ENCODE peak calls at places on chromosomes 1 and 21, in ten cellular contexts. One of them, this sample, is unnamed.

GRCh38 chr1:205298191-205298994 is 23.2 kb downstream of the NUAK2 start:
- DNase-seq in A549: peak
- DNase-seq in WTC11: peak
- DNase-seq in upper lobe of right lung: no peak
- DNase-seq in mucosa of descending colon: no peak
- DNase-seq in AG09319: peak
- DNase-seq in IMR-90: peak
- DNase-seq in mesothelial cell of epicardium: peak
- DNase-seq in kidney epithelial cell: peak
- DNase-seq in cardiac fibroblast: peak
- DNase-seq in this sample: no peak

GRCh38 chr1:175591083-175591743 is 152.2 kb downstream of the TNR start:
- DNase-seq in AG09319: no peak
- DNase-seq in upper lobe of right lung: no peak
- DNase-seq in cardiac fibroblast: no peak
- DNase-seq in A549: no peak
- DNase-seq in mucosa of descending colon: no peak
- DNase-seq in kidney epithelial cell: no peak
- DNase-seq in IMR-90: no peak
- DNase-seq in WTC11: no peak
- DNase-seq in mesothelial cell of epicardium: no peak
- DNase-seq in this sample: no peak

GRCh38 chr1:16342331-16343062 is 9.8 kb downstream of the FBXO42 start:
- DNase-seq in mesothelial cell of epicardium: no peak
- DNase-seq in cardiac fibroblast: no peak
- DNase-seq in upper lobe of right lung: no peak
- DNase-seq in WTC11: no peak
- DNase-seq in A549: no peak
- DNase-seq in mucosa of descending colon: no peak
- DNase-seq in kidney epithelial cell: no peak
- DNase-seq in AG09319: no peak
- DNase-seq in IMR-90: no peak
- DNase-seq in this sample: no peak

GRCh38 chr1:57162607-57163235 is 196.9 kb upstream of the C8B start:
- DNase-seq in A549: no peak
- DNase-seq in upper lobe of right lung: no peak
- DNase-seq in mucosa of descending colon: no peak
- DNase-seq in AG09319: no peak
- DNase-seq in kidney epithelial cell: no peak
- DNase-seq in mesothelial cell of epicardium: no peak
- DNase-seq in WTC11: no peak
- DNase-seq in cardiac fibroblast: no peak
- DNase-seq in IMR-90: no peak
- DNase-seq in this sample: no peak

GRCh38 chr21:29490016-29490415 is 191.3 kb downstream of the BACH1 start:
- DNase-seq in A549: no peak
- DNase-seq in mesothelial cell of epicardium: no peak
- DNase-seq in IMR-90: peak
- DNase-seq in kidney epithelial cell: no peak
- DNase-seq in cardiac fibroblast: peak
- DNase-seq in mucosa of descending colon: no peak
- DNase-seq in AG09319: no peak
- DNase-seq in upper lobe of right lung: no peak
- DNase-seq in WTC11: no peak
- DNase-seq in this sample: no peak

GRCh38 chr1:163709636-163710035 is 387.9 kb downstream of the NUF2 start:
- DNase-seq in IMR-90: no peak
- DNase-seq in cardiac fibroblast: peak
- DNase-seq in mucosa of descending colon: no peak
- DNase-seq in WTC11: no peak
- DNase-seq in kidney epithelial cell: no peak
- DNase-seq in AG09319: no peak
- DNase-seq in upper lobe of right lung: no peak
- DNase-seq in A549: no peak
- DNase-seq in mesothelial cell of epicardium: no peak
- DNase-seq in this sample: no peak

GRCh38 chr1:154467768-154468102 is 34.3 kb upstream of the TDRD10 start:
- DNase-seq in upper lobe of right lung: no peak
- DNase-seq in A549: no peak
- DNase-seq in AG09319: no peak
- DNase-seq in IMR-90: no peak
- DNase-seq in kidney epithelial cell: no peak
- DNase-seq in mucosa of descending colon: no peak
- DNase-seq in cardiac fibroblast: no peak
- DNase-seq in mesothelial cell of epicardium: no peak
- DNase-seq in WTC11: no peak
- DNase-seq in this sample: no peak

GRCh38 chr1:40404670-40405462 is 31.3 kb downstream of the SMAP2 start:
- DNase-seq in kidney epithelial cell: no peak
- DNase-seq in AG09319: peak
- DNase-seq in mesothelial cell of epicardium: no peak
- DNase-seq in upper lobe of right lung: no peak
- DNase-seq in mucosa of descending colon: no peak
- DNase-seq in cardiac fibroblast: peak
- DNase-seq in IMR-90: peak
- DNase-seq in WTC11: no peak
- DNase-seq in A549: peak
- DNase-seq in this sample: no peak

GRCh38 chr1:30511563-30512252 is 211.7 kb downstream of the MATN1 start:
- DNase-seq in upper lobe of right lung: no peak
- DNase-seq in AG09319: no peak
- DNase-seq in mesothelial cell of epicardium: no peak
- DNase-seq in IMR-90: peak
- DNase-seq in cardiac fibroblast: no peak
- DNase-seq in WTC11: no peak
- DNase-seq in mucosa of descending colon: no peak
- DNase-seq in kidney epithelial cell: peak
- DNase-seq in A549: peak
- DNase-seq in this sample: no peak

GRCh38 chr1:184919892-184920291 is 54.4 kb downstream of the NIBAN1 start:
- DNase-seq in mucosa of descending colon: no peak
- DNase-seq in upper lobe of right lung: no peak
- DNase-seq in AG09319: no peak
- DNase-seq in kidney epithelial cell: no peak
- DNase-seq in IMR-90: no peak
- DNase-seq in A549: no peak
- DNase-seq in mesothelial cell of epicardium: no peak
- DNase-seq in WTC11: no peak
- DNase-seq in cardiac fibroblast: no peak
- DNase-seq in this sample: no peak

GRCh38 chr21:14685568-14685967 is 139.5 kb upstream of the SAMSN1 start:
- DNase-seq in mucosa of descending colon: no peak
- DNase-seq in cardiac fibroblast: no peak
- DNase-seq in A549: no peak
- DNase-seq in mesothelial cell of epicardium: no peak
- DNase-seq in AG09319: no peak
- DNase-seq in kidney epithelial cell: no peak
- DNase-seq in upper lobe of right lung: no peak
- DNase-seq in IMR-90: no peak
- DNase-seq in WTC11: no peak
- DNase-seq in this sample: no peak

GRCh38 chr1:244833734-244834595 is 1.5 kb upstream of the COX20 start:
- DNase-seq in WTC11: peak
- DNase-seq in cardiac fibroblast: peak
- DNase-seq in A549: peak
- DNase-seq in upper lobe of right lung: peak
- DNase-seq in kidney epithelial cell: no peak
- DNase-seq in mucosa of descending colon: peak
- DNase-seq in IMR-90: peak
- DNase-seq in mesothelial cell of epicardium: peak
- DNase-seq in AG09319: no peak
- DNase-seq in this sample: peak

GRCh38 chr1:91900538-91900937 is 14.6 kb upstream of the TGFBR3 start:
- DNase-seq in A549: peak
- DNase-seq in mucosa of descending colon: no peak
- DNase-seq in cardiac fibroblast: peak
- DNase-seq in AG09319: peak
- DNase-seq in IMR-90: peak
- DNase-seq in WTC11: no peak
- DNase-seq in kidney epithelial cell: peak
- DNase-seq in mesothelial cell of epicardium: no peak
- DNase-seq in upper lobe of right lung: no peak
- DNase-seq in this sample: no peak

GRCh38 chr1:2502210-2502609 is 24.2 kb downstream of the PANK4 start:
- DNase-seq in AG09319: no peak
- DNase-seq in kidney epithelial cell: no peak
- DNase-seq in upper lobe of right lung: no peak
- DNase-seq in mucosa of descending colon: no peak
- DNase-seq in mesothelial cell of epicardium: no peak
- DNase-seq in WTC11: no peak
- DNase-seq in A549: no peak
- DNase-seq in IMR-90: no peak
- DNase-seq in cardiac fibroblast: no peak
- DNase-seq in this sample: no peak
- TF ChIP-seq CTCF in AG09319: no peak
- TF ChIP-seq CTCF in kidney epithelial cell: no peak
- TF ChIP-seq CTCF in upper lobe of right lung: no peak
- TF ChIP-seq CTCF in mucosa of descending colon: no peak
- TF ChIP-seq CTCF in mesothelial cell of epicardium: no peak
- TF ChIP-seq CTCF in WTC11: no peak
- TF ChIP-seq CTCF in A549: no peak
- TF ChIP-seq CTCF in IMR-90: no peak
- TF ChIP-seq CTCF in cardiac fibroblast: no peak
- TF ChIP-seq CTCF in this sample: no peak

DNA sequence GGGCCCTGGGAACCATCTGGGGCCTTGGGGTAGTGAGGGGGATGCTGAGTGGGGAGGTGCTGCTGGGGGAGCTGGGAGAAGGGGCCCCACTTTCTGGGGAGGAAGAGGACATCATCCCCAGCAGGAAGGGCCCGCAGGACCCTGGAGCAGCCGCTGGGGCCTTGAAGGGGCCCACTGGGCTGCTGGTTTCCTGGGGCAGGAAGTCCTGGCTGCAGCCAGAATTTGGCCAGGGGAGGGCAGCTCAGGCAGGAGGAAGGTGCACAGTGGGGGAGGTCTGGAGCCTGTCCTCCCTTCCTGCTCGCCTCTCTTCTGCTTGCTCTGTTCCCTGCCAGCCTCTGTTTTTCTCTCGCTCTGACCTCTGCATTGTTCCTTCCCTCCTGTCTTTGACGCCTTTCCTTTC is 23.8 kb downstream of the ACOT11 start:
- DNase-seq in upper lobe of right lung: no peak
- DNase-seq in AG09319: no peak
- DNase-seq in A549: no peak
- DNase-seq in IMR-90: no peak
- DNase-seq in mucosa of descending colon: no peak
- DNase-seq in WTC11: peak
- DNase-seq in mesothelial cell of epicardium: no peak
- DNase-seq in cardiac fibroblast: peak
- DNase-seq in kidney epithelial cell: no peak
- DNase-seq in this sample: no peak
- TF ChIP-seq CTCF in upper lobe of right lung: no peak
- TF ChIP-seq CTCF in AG09319: no peak
- TF ChIP-seq CTCF in A549: no peak
- TF ChIP-seq CTCF in IMR-90: no peak
- TF ChIP-seq CTCF in mucosa of descending colon: no peak
- TF ChIP-seq CTCF in WTC11: no peak
- TF ChIP-seq CTCF in mesothelial cell of epicardium: no peak
- TF ChIP-seq CTCF in cardiac fibroblast: no peak
- TF ChIP-seq CTCF in kidney epithelial cell: no peak
- TF ChIP-seq CTCF in this sample: no peak

GRCh38 chr1:202289009-202289408 is 52.7 kb downstream of the UBE2T start:
- DNase-seq in WTC11: no peak
- DNase-seq in upper lobe of right lung: no peak
- DNase-seq in kidney epithelial cell: no peak
- DNase-seq in mesothelial cell of epicardium: no peak
- DNase-seq in IMR-90: no peak
- DNase-seq in cardiac fibroblast: no peak
- DNase-seq in AG09319: no peak
- DNase-seq in A549: no peak
- DNase-seq in mucosa of descending colon: no peak
- DNase-seq in this sample: no peak

GRCh38 chr1:202288177-202288576 is 53.6 kb downstream of the UBE2T start:
- DNase-seq in mucosa of descending colon: no peak
- DNase-seq in IMR-90: no peak
- DNase-seq in mesothelial cell of epicardium: no peak
- DNase-seq in upper lobe of right lung: no peak
- DNase-seq in kidney epithelial cell: no peak
- DNase-seq in A549: no peak
- DNase-seq in WTC11: no peak
- DNase-seq in AG09319: no peak
- DNase-seq in cardiac fibroblast: no peak
- DNase-seq in this sample: no peak

GRCh38 chr1:202285908-202286307 is 55.8 kb downstream of the UBE2T start:
- DNase-seq in kidney epithelial cell: no peak
- DNase-seq in mesothelial cell of epicardium: no peak
- DNase-seq in AG09319: no peak
- DNase-seq in A549: no peak
- DNase-seq in cardiac fibroblast: no peak
- DNase-seq in WTC11: no peak
- DNase-seq in mucosa of descending colon: no peak
- DNase-seq in upper lobe of right lung: no peak
- DNase-seq in IMR-90: no peak
- DNase-seq in this sample: no peak

GRCh38 chr1:202287196-202287595 is 54.5 kb downstream of the UBE2T start:
- DNase-seq in AG09319: no peak
- DNase-seq in kidney epithelial cell: no peak
- DNase-seq in WTC11: no peak
- DNase-seq in mesothelial cell of epicardium: no peak
- DNase-seq in upper lobe of right lung: no peak
- DNase-seq in IMR-90: no peak
- DNase-seq in mucosa of descending colon: no peak
- DNase-seq in A549: no peak
- DNase-seq in cardiac fibroblast: no peak
- DNase-seq in this sample: no peak

DNA sequence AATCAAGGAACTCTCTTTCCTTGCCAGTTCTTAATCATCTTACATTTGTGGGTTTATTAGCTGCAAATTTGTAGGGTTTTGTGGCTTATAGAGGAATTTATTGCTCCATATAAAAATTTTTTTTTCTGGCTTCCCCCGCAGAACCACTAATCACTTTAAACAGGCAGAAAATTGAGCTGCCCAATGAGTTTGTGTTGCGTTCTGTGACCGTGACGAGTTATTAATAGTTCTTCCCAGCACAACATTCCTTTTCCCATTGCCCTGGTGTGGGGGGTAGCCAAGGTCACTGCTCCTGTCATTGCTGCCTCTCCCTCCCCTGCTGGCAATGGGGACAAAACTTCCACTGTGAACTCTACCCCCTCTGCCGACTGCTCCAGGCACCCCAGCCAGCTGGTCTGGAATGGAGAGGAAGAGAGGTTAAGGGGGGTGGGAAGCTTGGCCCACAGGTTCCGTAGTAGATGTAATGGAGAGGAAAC is 55.1 kb downstream of the UBE2T start:
- DNase-seq in kidney epithelial cell: no peak
- DNase-seq in IMR-90: peak
- DNase-seq in A549: no peak
- DNase-seq in mucosa of descending colon: no peak
- DNase-seq in WTC11: no peak
- DNase-seq in upper lobe of right lung: no peak
- DNase-seq in mesothelial cell of epicardium: no peak
- DNase-seq in cardiac fibroblast: peak
- DNase-seq in AG09319: peak
- DNase-seq in this sample: no peak
- TF ChIP-seq CTCF in kidney epithelial cell: no peak
- TF ChIP-seq CTCF in IMR-90: no peak
- TF ChIP-seq CTCF in A549: no peak
- TF ChIP-seq CTCF in mucosa of descending colon: no peak
- TF ChIP-seq CTCF in WTC11: no peak
- TF ChIP-seq CTCF in upper lobe of right lung: no peak
- TF ChIP-seq CTCF in mesothelial cell of epicardium: no peak
- TF ChIP-seq CTCF in cardiac fibroblast: no peak
- TF ChIP-seq CTCF in AG09319: peak
- TF ChIP-seq CTCF in this sample: no peak

GRCh38 chr1:213357403-213357802 is 306.4 kb downstream of the RPS6KC1 start:
- DNase-seq in kidney epithelial cell: no peak
- DNase-seq in upper lobe of right lung: no peak
- DNase-seq in AG09319: no peak
- DNase-seq in mesothelial cell of epicardium: no peak
- DNase-seq in WTC11: no peak
- DNase-seq in A549: no peak
- DNase-seq in cardiac fibroblast: no peak
- DNase-seq in IMR-90: no peak
- DNase-seq in mucosa of descending colon: no peak
- DNase-seq in this sample: no peak
- TF ChIP-seq CTCF in kidney epithelial cell: no peak
- TF ChIP-seq CTCF in upper lobe of right lung: no peak
- TF ChIP-seq CTCF in AG09319: no peak
- TF ChIP-seq CTCF in mesothelial cell of epicardium: no peak
- TF ChIP-seq CTCF in WTC11: no peak
- TF ChIP-seq CTCF in A549: no peak
- TF ChIP-seq CTCF in cardiac fibroblast: no peak
- TF ChIP-seq CTCF in IMR-90: no peak
- TF ChIP-seq CTCF in mucosa of descending colon: no peak
- TF ChIP-seq CTCF in this sample: no peak

This sample was measured in CD4-positive, alpha-beta T cell.